ENCODE peak calls at places on chromosome 16, in five cellular contexts. S, K, G, N and A are unnamed samples.

GRCh38 chr16:75398333-75398732 is 35.0 kb downstream of the CFDP1 start:
- DNase-seq in S (no peak), K (no peak), G (no peak), N (no peak), A (no peak)

GRCh38 chr16:4316732-4317461 is 1.0 kb downstream of the GLIS2 start:
- DNase-seq in S (peak), K (peak), G (no peak), N (no peak), A (no peak)

GRCh38 chr16:73735018-73735417 is 561.6 kb upstream of the PSMD7 start:
- DNase-seq in S (no peak), K (no peak), G (no peak), N (peak), A (no peak)

GRCh38 chr16:79656537-79657115 is 56.1 kb upstream of the MAF start:
- DNase-seq in S (no peak), K (no peak), G (no peak), N (no peak), A (no peak)

GRCh38 chr16:48526058-48526957 is 83.7 kb downstream of the N4BP1 start:
- DNase-seq in S (no peak), K (no peak), G (no peak), N (peak), A (no peak)

GRCh38 chr16:26491962-26492361 is 574.8 kb upstream of the C16orf82 start:
- DNase-seq in S (no peak), K (no peak), G (no peak), N (no peak), A (no peak)

GRCh38 chr16:56915311-56916105 is 16.4 kb upstream of the HERPUD1 start:
- DNase-seq in S (no peak), K (no peak), G (no peak), N (peak), A (no peak)

GRCh38 chr16:4214215-4214621 is 27.7 kb downstream of the SRL start:
- DNase-seq in S (no peak), K (no peak), G (no peak), N (peak), A (no peak)